ENCODE peak calls at places on chromosomes 6 and 20, in nine cellular contexts. F is heart left ventricle, O is T-helper 2 cell, V is cardiac muscle cell, A is KBM-7, D is NCI-H460, L is NCI-H1694, U is HT1080, P is memory B cell. R is an unnamed sample.

GRCh38 chr6:68634503-68635411 is at the start of gene ADGRB3:
- DNase-seq in F (peak), O (no peak), V (peak), A (peak), D (peak), L (peak), U (peak), P (peak), R (peak)

GRCh38 chr20:57022306-57022705 is 244.1 kb downstream of the BMP7 start:
- DNase-seq in F (no peak), O (no peak), V (no peak), A (no peak), D (no peak), L (no peak), U (no peak), P (no peak), R (no peak)

GRCh38 chr6:83198486-83199172 is 5.5 kb downstream of the RWDD2A start:
- DNase-seq in F (no peak), O (no peak), V (no peak), A (no peak), D (no peak), L (no peak), U (peak), P (no peak), R (no peak)

GRCh38 chr6:114140416-114140815 is 169.5 kb upstream of the HDAC2 start:
- DNase-seq in F (no peak), O (no peak), V (no peak), A (no peak), D (no peak), L (no peak), U (no peak), P (no peak), R (no peak)

GRCh38 chr6:169719117-169719516 is 5.2 kb downstream of the PHF10 start:
- DNase-seq in F (no peak), O (no peak), V (no peak), A (no peak), D (no peak), L (no peak), U (peak), P (no peak), R (no peak)

GRCh38 chr20:3712279-3712873 is at the start of gene SIGLEC1:
- DNase-seq in F (peak), O (no peak), V (peak), A (peak), D (no peak), L (no peak), U (no peak), P (no peak), R (no peak)

GRCh38 chr6:170423030-170423429 is 116.5 kb downstream of the FAM120B start:
- DNase-seq in F (no peak), O (no peak), V (no peak), A (no peak), D (no peak), L (no peak), U (no peak), P (no peak), R (no peak)

GRCh38 chr6:22024973-22025467 is 271.8 kb downstream of the PRL start:
- DNase-seq in F (no peak), O (no peak), V (no peak), A (no peak), D (no peak), L (no peak), U (no peak), P (no peak), R (no peak)

GRCh38 chr6:99294786-99295185 is 54.7 kb downstream of the FAXC start:
- DNase-seq in F (no peak), O (no peak), V (no peak), A (no peak), D (no peak), L (no peak), U (no peak), P (no peak), R (no peak)

GRCh38 chr6:142566628-142567396 is 265.0 kb downstream of the ADGRG6 start:
- DNase-seq in F (peak), O (no peak), V (peak), A (peak), D (peak), L (peak), U (peak), P (peak), R (peak)

GRCh38 chr6:136510782-136511181 is 39.4 kb downstream of the MAP7 start:
- DNase-seq in F (no peak), O (no peak), V (no peak), A (no peak), D (no peak), L (no peak), U (no peak), P (no peak), R (no peak)

GRCh38 chr6:51350308-51350904 is 531.7 kb downstream of the TFAP2B start:
- DNase-seq in F (no peak), O (no peak), V (no peak), A (peak), D (no peak), L (no peak), U (no peak), P (no peak), R (no peak)

GRCh38 chr20:16314320-16314719 is 258.9 kb downstream of the KIF16B start:
- DNase-seq in F (no peak), O (no peak), V (no peak), A (no peak), D (no peak), L (no peak), U (no peak), P (no peak), R (no peak)

R was measured in Calu3.